ENCODE peak calls at places on chromosomes 6 and 20, in four cellular contexts. W is IMR-90, D is A549, E is HepG2. J is an unnamed sample.

GRCh38 chr20:51768759-51769517 is 748 bp upstream of the ATP9A start:
- DNase-seq in W (no peak), D (no peak), E (no peak), J (no peak)

GRCh38 chr20:63124092-63124781 is 91.7 kb downstream of the YTHDF1 start:
- DNase-seq in W (peak; percentile 62), D (no peak), E (no peak), J (no peak)

GRCh38 chr6:37127961-37128862 is 41.7 kb upstream of the PIM1 start:
- DNase-seq in W (peak; percentile 74), D (peak; percentile 48), E (peak; percentile 97), J (peak; percentile 80)

GRCh38 chr6:86963352-86963751 is 26.0 kb downstream of the HTR1E start:
- DNase-seq in W (peak; percentile 1), D (no peak), E (no peak), J (no peak)

GRCh38 chr6:156832166-156832743 is 55.1 kb downstream of the ARID1B start:
- DNase-seq in W (peak; percentile 72), D (peak; percentile 50), E (no peak), J (peak; percentile 69)

GRCh38 chr6:43298565-43299337 is 691 bp downstream of the SLC22A7 start:
- DNase-seq in W (no peak), D (no peak), E (no peak), J (no peak)

GRCh38 chr6:28693751-28694443 is 168.2 kb downstream of the GPX5 start:
- DNase-seq in W (no peak), D (no peak), E (no peak), J (no peak)

GRCh38 chr20:11676618-11677289 is 240.9 kb upstream of the BTBD3 start:
- DNase-seq in W (peak; percentile 42), D (peak; percentile 65), E (peak; percentile 62), J (peak; percentile 25)

GRCh38 chr6:170297577-170298330 is 6.9 kb upstream of the DLL1 start:
- DNase-seq in W (no peak), D (no peak), E (no peak), J (no peak)

GRCh38 chr6:27168586-27169443 is 78.7 kb upstream of the PRSS16 start:
- DNase-seq in W (peak; percentile 97), D (no peak), E (no peak), J (no peak)

GRCh38 chr6:160428069-160428430 is 79.9 kb downstream of the SLC22A3 start:
- DNase-seq in W (no peak), D (no peak), E (no peak), J (no peak)

GRCh38 chr6:130069471-130069870 is 51.1 kb downstream of the L3MBTL3 start:
- DNase-seq in W (no peak), D (no peak), E (no peak), J (no peak)
- TF ChIP-seq MAZ in W (no peak), D (no peak), E (no peak), J (no peak)

GRCh38 chr6:38168126-38168525 is 348.6 kb downstream of the ZFAND3 start:
- DNase-seq in W (no peak), D (no peak), E (no peak), J (no peak)
- TF ChIP-seq MAZ in W (no peak), D (no peak), E (no peak), J (no peak)

DNA sequence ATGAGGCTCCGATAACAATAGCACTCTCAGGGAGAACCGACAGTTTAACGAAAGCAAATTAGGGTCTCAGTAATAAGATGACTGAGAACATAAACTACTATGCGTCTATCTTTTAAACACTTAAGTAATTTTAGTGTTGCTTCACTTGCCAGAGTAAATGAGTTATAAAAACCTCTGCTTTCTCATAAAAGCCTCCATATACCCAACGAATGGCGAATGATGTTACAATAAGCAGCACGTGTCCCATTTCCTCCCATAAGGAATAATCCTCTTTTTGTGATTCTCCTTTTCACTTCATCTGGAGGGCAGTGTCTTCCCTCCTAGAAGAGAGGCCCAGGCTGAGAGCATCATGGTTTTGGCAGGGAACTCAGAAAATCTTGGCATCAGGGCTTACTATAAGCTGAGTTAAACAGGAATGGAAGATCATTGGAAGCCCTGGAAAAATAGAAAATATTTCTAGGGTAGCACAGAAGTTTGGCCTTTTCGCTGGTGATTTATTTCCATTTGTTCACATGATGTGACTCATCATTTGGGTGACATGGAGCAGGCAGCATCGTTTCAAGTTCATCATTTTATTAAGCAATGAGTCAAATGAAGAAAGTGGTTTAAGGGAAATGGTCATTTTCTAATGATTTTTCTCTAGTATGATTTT is 255.4 kb downstream of the ATXN1 start:
- DNase-seq in W (peak; percentile 78), D (no peak), E (no peak), J (no peak)
- TF ChIP-seq MAZ in W (no peak), D (no peak), E (no peak), J (no peak)

GRCh38 chr6:118783931-118784528 is 109.9 kb upstream of the ASF1A start:
- DNase-seq in W (peak; percentile 46), D (no peak), E (no peak), J (no peak)
- TF ChIP-seq MAZ in W (no peak), D (no peak), E (no peak), J (no peak)

DNA sequence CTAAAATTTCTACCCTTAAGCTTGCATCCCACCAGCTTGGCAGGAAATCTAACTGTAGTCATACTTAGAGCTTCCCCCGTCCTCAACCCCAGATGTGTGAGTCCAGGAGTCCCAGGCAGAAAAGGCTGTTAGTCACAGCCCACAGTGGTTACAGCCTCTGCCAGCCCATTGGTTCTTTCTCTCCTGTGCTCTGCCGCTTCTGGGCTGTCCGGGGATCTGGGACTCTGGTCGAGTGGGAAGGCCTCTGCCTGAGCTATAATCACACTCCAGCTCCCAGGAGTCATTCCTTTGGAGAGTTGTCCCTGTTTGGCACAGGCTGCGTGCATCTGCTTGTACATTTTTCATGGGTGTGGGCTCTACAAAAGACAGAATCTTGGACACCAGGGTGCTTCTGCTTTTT is 45.6 kb upstream of the FYN start:
- DNase-seq in W (peak; percentile 79), D (no peak), E (no peak), J (no peak)
- TF ChIP-seq MAZ in W (no peak), D (no peak), E (no peak), J (no peak)

DNA sequence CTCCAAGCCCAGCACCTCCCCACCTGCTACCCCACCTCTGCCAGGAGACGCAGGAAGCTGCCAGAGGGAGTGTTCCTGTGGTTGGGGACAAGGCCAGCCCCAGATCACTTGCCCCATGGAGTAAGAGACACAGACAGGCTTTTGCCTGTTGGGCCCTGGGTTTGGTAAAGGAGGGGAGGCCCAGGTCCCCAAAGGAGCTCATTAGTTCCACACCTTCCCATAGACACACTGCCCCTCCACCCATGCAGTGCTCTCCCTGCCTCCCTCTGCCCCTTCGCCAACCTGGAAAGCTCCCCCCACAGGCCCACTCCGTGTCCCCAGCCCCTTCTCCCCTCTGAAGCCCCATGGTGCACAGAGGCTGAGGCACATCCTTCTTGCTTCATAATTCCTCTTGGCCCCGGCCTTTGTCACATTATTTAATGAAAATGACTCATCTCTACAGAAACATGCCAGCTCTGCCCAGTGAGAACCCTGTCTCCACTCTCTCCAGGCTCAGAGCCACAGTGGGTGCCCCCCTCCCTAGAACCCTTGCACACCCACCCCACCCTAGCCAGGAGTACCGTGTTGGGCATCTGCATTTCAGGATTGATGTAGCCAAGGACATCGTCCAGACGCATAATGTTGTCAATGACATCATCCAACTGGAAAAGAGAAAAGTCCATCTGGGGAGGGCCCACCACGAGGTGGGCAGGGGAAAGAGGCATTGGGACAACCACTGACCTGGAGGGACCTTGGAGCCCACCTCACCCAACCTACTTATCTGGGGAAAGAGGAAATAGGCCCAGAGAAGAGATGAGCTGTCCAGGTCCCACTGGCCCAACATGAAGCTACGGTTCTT is 46.0 kb downstream of the TFEB start:
- DNase-seq in W (peak; percentile 36), D (no peak), E (no peak), J (no peak)
- TF ChIP-seq MAZ in W (no peak), D (no peak), E (no peak), J (no peak)

DNA sequence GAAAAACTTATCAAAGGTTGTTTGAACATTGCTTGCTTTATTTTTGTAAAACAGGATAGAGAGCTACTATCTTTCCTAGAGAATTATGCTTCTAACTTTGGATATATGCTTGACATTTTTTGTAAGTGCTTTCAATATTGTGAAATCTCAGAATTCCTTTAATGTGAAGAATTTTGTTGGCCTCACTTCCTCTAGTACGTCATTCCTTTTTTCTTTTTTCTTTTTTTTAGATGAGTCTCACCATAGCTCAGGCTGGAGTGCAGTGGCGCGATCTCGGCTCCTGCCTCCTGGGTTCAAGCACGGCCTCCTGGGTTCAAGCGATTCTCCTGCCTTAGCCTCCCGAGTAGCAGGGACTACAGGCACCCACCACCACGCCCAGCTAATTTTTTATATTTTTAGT is 668.1 kb downstream of the RFPL4B start:
- DNase-seq in W (peak; percentile 83), D (no peak), E (no peak), J (no peak)
- TF ChIP-seq MAZ in W (no peak), D (no peak), E (no peak), J (no peak)

GRCh38 chr6:16769131-16769985 is 8.1 kb upstream of the ATXN1 start:
- DNase-seq in W (peak; percentile 61), D (peak; percentile 91), E (peak; percentile 39), J (peak; percentile 40)

GRCh38 chr6:16773376-16773775 is 12.1 kb upstream of the ATXN1 start:
- DNase-seq in W (no peak), D (no peak), E (no peak), J (no peak)

GRCh38 chr6:16767765-16768514 is 6.7 kb upstream of the ATXN1 start:
- DNase-seq in W (no peak), D (no peak), E (no peak), J (no peak)

GRCh38 chr6:16769986-16770376 is 8.7 kb upstream of the ATXN1 start:
- DNase-seq in W (peak; percentile 90), D (peak; percentile 28), E (no peak), J (no peak)

DNA sequence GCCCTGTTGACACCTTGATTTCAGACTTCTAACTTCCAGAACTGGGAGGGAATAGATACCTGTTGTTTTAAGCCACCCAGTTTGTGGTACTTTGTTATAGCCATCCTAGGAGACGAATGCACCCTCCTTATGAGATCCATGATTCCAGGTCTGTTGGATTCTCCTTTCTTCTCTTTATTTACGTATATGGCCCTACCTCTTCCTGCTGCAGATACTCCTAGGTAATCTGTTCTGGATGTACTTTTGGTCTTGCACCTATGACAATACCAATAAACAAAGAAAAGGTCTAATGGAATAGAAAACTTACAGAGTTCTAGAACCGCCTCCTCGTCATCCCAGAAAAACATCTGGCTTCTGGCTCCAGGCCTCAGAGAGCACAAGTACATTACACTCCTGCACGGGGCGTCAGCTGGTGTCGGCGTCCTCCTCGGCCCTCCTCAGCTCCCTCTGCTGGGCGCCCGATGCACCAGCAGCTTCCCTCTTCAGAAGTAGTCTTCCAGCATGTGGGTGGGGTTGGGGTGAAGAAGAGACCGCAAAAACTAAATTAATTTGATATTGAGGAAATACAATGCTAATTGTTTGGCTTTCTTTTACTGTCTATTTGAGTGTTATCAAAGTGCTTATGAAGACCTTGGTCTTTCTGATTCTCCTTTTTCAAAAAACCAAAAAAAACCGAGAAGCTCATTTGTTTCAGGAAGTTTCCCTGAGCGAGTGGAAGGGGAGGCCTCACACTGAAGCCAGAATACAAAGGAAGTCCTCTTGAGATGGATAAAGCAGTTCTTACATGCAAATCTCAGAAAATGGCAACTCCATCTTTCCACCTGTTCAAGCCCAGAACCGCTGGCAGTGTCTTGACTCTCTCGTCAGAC is 9.7 kb upstream of the ATXN1 start:
- DNase-seq in W (peak; percentile 60), D (peak; percentile 83), E (peak; percentile 69), J (peak; percentile 89)
- TF ChIP-seq MAZ in W (no peak), D (no peak), E (no peak), J (no peak)